ENCODE peak calls at places on chromosomes 4 and X, in five cellular contexts. U, W, F, B and I are unnamed samples.

GRCh38 chr4:97411352-97411751 is 731.9 kb downstream of the STPG2 start:
- DNase-seq in B (no peak), U (no peak), F (no peak), W (no peak), I (no peak)

GRCh38 chr4:122921971-122922876 is at the start of gene NUDT6:
- DNase-seq in U (peak; percentile 29), B (peak; percentile 85), W (peak; percentile 71), F (peak; percentile 76), I (peak; percentile 58)

GRCh38 chr4:121070696-121071639 is 1.4 kb downstream of the NDNF start:
- DNase-seq in F (no peak), W (no peak), U (no peak), B (no peak), I (peak; percentile 21)

GRCh38 chrX:107825698-107826285 is at the start of gene MID2:
- DNase-seq in F (peak; percentile 16), U (peak; percentile 16), W (peak; percentile 69), B (no peak), I (peak; percentile 83)

GRCh38 chr4:187192266-187192665 is 468.6 kb upstream of the FAT1 start:
- DNase-seq in U (no peak), W (no peak), F (no peak), B (no peak), I (no peak)

GRCh38 chr4:128768373-128768996 is 41.0 kb upstream of the JADE1 start:
- DNase-seq in U (no peak), F (no peak), W (no peak), B (no peak), I (no peak)

GRCh38 chrX:52424658-52425057 is 55.8 kb downstream of the XAGE2 start:
- DNase-seq in B (no peak), W (no peak), F (no peak), U (no peak), I (no peak)

GRCh38 chrX:31126205-31126604 is 54.4 kb upstream of the FTHL17 start:
- DNase-seq in W (no peak), B (no peak), F (no peak), U (no peak), I (no peak)

GRCh38 chr4:7313991-7314390 is 120.7 kb downstream of the PSAPL1 start:
- DNase-seq in F (no peak), B (no peak), U (no peak), W (no peak), I (no peak)

GRCh38 chr4:61772116-61772515 is 572.0 kb downstream of the ADGRL3 start:
- DNase-seq in F (no peak), B (no peak), U (no peak), W (no peak), I (no peak)

GRCh38 chr4:187814737-187815465 is 180.7 kb upstream of the ZFP42 start:
- DNase-seq in W (no peak), F (no peak), B (no peak), U (no peak), I (peak; percentile 27)

GRCh38 chr4:118992149-118992548 is 103.5 kb downstream of the SYNPO2 start:
- DNase-seq in F (no peak), W (no peak), U (no peak), B (no peak), I (no peak)

GRCh38 chr4:146029939-146030710 is 91.5 kb upstream of the ZNF827 start:
- DNase-seq in B (no peak), F (peak; percentile 89), U (no peak), W (no peak), I (no peak)

GRCh38 chr4:56909083-56909981 is 1.6 kb downstream of the REST start:
- DNase-seq in B (peak; percentile 64), F (peak; percentile 78), W (peak; percentile 63), U (no peak), I (peak; percentile 54)

GRCh38 chr4:3717241-3717640 is 48.9 kb upstream of the ADRA2C start:
- DNase-seq in U (no peak), B (peak; percentile 33), F (no peak), W (no peak), I (no peak)

GRCh38 chr4:47705326-47705981 is 132.4 kb downstream of the CORIN start:
- DNase-seq in W (no peak), F (peak; percentile 43), U (no peak), B (no peak), I (no peak)
- TF ChIP-seq CTCF in W (peak; percentile 36), F (peak; percentile 33), U (no peak), B (no peak), I (no peak)

GRCh38 chr4:189917161-189917891 is 23.3 kb upstream of the FRG1 start:
- DNase-seq in F (no peak), B (no peak), U (no peak), W (no peak), I (no peak)

DNA sequence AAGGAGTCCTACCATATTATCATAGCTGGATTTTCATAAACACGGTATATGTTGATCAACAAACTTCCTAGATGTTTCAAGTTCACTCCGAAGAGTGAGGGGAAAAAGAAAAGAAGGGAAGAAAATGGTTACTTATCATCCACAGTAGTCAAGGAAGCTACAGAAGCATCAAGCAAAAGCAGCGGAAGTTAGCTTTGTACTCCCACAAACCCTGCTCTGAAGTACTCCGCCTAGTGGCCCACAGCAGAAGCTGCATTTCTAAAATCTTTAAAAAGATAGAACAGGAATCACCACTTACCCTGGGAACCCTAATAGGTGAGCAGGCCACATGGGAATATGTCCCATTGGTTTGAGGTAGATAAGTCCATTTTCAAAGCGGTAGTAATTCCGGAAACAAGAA is 28.5 kb upstream of the FRG1 start:
- DNase-seq in W (no peak), U (no peak), B (no peak), F (no peak), I (no peak)
- TF ChIP-seq CTCF in W (no peak), U (peak; percentile 15), B (no peak), F (peak; percentile 39), I (peak; percentile 10)

DNA sequence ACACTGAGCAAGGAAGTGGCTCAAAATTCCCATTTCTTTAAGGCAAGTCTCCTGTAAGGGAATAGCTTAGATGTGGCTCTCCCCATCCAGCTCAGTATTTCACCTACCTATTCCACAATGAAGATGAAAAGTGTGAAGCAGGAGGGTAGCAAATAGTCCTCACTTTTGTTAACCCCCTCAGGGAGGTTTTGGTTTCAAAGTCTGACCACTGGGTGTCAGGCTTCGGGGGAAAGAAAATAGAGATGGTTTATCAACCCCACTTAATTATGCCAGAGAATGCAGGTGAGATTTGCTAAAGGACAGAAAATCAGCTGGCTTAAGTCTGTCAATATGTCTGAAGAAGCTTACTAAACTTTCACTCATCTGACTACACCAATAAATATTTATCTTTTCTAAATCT is 69.5 kb downstream of the DHX15 start:
- DNase-seq in F (no peak), B (no peak), U (no peak), W (no peak), I (no peak)
- TF ChIP-seq CTCF in F (peak; percentile 12), B (no peak), U (no peak), W (no peak), I (peak; percentile 7)

GRCh38 chr4:139299536-139299935 is 1.8 kb upstream of the NAA15 start:
- DNase-seq in F (no peak), B (no peak), U (no peak), W (no peak), I (no peak)

GRCh38 chr4:139301143-139301820 is at the start of gene NAA15:
- DNase-seq in U (peak; percentile 93), B (peak; percentile 98), F (peak; percentile 98), W (peak; percentile 98), I (peak; percentile 98)

GRCh38 chr4:139300431-139301142 is 718 bp upstream of the NAA15 start:
- DNase-seq in B (no peak), W (no peak), F (peak; percentile 48), U (peak; percentile 21), I (no peak)

GRCh38 chr4:139304920-139305319 is 2.6 kb upstream of the NDUFC1 start:
- DNase-seq in B (no peak), F (no peak), U (no peak), W (no peak), I (no peak)

DNA sequence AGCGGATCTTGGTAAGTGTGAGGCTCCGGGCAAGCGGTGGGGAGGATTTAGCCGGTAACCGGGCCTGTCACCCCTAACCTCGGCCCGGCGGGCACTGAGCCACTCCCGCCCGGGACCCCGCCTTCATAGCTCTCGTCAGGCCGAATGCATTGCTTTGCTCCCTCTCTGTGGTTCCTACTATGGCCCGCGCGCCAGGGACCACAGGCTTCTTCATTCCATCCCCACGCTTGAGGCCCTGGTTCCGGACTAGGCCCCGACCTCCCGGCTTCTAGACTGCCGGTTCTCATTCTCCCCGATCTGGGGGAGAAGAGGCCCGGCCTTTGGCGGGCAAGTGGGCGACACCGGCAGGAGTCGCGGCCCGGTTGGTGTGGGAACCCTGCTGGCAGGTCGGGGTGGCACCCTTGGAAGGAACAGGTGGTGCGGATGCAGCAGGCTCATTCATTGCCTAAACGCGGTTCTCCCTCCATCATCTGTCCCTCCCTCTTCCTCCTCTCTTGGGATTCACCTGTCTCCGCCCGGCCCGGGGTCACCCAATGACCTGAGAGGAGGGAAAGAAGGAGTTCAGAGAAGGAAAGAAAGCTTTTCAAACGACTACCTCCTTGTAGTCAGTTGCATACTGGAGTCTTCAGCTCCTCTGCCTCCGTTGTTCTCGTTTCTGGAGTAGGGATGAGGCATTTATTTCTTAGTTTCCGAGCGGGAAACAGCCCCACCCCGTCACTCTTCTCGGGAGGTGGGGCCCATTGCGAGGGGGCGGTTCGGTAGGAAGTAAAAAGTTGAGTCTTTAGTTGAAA is at the start of gene NDUFC1:
- DNase-seq in U (peak; percentile 31), F (peak; percentile 73), B (no peak), W (peak; percentile 64), I (peak; percentile 50)
- TF ChIP-seq CTCF in U (peak; percentile 25), F (peak; percentile 21), B (no peak), W (no peak), I (peak; percentile 27)

GRCh38 chrX:79588233-79588632 is 221.1 kb upstream of the ITM2A start:
- DNase-seq in W (no peak), F (no peak), B (no peak), U (no peak), I (no peak)

DNA sequence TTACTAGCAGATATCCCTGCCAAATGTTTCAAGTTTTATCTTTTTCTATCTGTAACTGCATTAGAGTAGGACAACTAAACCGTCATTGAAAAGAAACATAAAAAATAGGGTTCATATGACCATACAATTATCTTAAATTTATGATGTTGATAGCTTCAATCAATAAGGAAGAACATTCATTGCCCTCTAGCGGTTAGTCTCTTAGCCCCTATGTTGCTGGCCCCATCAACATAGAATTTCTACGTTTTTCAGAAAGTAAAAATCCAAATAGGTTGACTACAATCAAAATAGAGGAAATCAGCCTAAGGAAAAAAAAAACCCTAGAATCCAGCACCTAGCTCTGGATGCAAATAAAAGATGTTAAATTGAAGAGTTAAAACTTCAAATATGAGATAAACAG is 225.1 kb upstream of the ITM2A start:
- DNase-seq in F (no peak), W (no peak), U (no peak), B (no peak), I (no peak)
- TF ChIP-seq CTCF in F (peak; percentile 6), W (no peak), U (no peak), B (peak; percentile 28), I (no peak)

GRCh38 chrX:97743014-97743413 is 859.3 kb downstream of the RPA4 start:
- DNase-seq in W (no peak), U (no peak), F (peak; percentile 1), B (no peak), I (no peak)
- TF ChIP-seq CTCF in W (no peak), U (no peak), F (no peak), B (no peak), I (no peak)